ENCODE peak calls at places on chromosomes 4 and X, in six cellular contexts. T is neural crest cell; K is activated CD8-positive, alpha-beta T cell treated with anti-CD3 and anti-CD28 coated beads, Interleukin-2, amount 10 ng/mL, durations not matched to agents 7 days and 5 days; J is T-helper 2 cell treated with Interferon-gamma antibody and Interleukin-4, amounts not matched to agents 5 μg/mL and 100 μg/mL, for 36 hours; S is EL; A is DMS153. H is an unnamed sample.

GRCh38 chr4:17517664-17518063 is 2.7 kb downstream of the CLRN2 start:
- DNase-seq in K (no peak), T (no peak), J (no peak), S (no peak), A (no peak), H (no peak)

GRCh38 chr4:256492-256891 is 48.8 kb downstream of the ZNF732 start:
- DNase-seq in J (no peak), A (no peak), T (no peak), K (no peak), S (no peak), H (no peak)

GRCh38 chr4:86564795-86565194 is 29.3 kb upstream of the PTPN13 start:
- DNase-seq in T (no peak), J (no peak), S (no peak), A (no peak), K (no peak), H (no peak)

GRCh38 chr4:118373614-118374255 is 20.9 kb upstream of the PRSS12 start:
- DNase-seq in T (no peak), A (no peak), J (no peak), S (peak; percentile 73), K (no peak), H (no peak)

GRCh38 chr4:98686046-98686385 is 27.6 kb upstream of the TSPAN5 start:
- DNase-seq in A (no peak), J (no peak), K (no peak), T (no peak), S (no peak), H (no peak)

GRCh38 chrX:68196939-68197791 is 236.1 kb downstream of the OPHN1 start:
- DNase-seq in J (no peak), T (peak; percentile 4), S (peak; percentile 39), A (no peak), K (peak; percentile 42), H (peak; percentile 71)

GRCh38 chr4:27176400-27176799 is 315.8 kb downstream of the STIM2 start:
- DNase-seq in S (peak; percentile 56), A (peak; percentile 24), K (no peak), J (no peak), T (no peak), H (no peak)

GRCh38 chr4:152961752-152962117 is 25.6 kb downstream of the FHDC1 start:
- DNase-seq in S (no peak), K (no peak), J (no peak), A (no peak), T (no peak), H (no peak)

GRCh38 chrX:140292961-140293360 is 211.9 kb downstream of the SOX3 start:
- DNase-seq in S (no peak), J (no peak), A (no peak), K (no peak), T (no peak), H (no peak)

GRCh38 chrX:78652971-78653822 is 5.9 kb downstream of the RTL3 start:
- DNase-seq in T (no peak), K (peak; percentile 27), A (no peak), J (peak; percentile 6), S (peak; percentile 89), H (peak; percentile 48)

GRCh38 chr4:52853351-52853750 is 8.8 kb upstream of the RASL11B start:
- DNase-seq in A (no peak), S (peak; percentile 51), K (no peak), T (no peak), J (no peak), H (no peak)

GRCh38 chr4:80540785-80541469 is 205.4 kb downstream of the CFAP299 start:
- DNase-seq in K (no peak), T (no peak), A (no peak), S (no peak), J (no peak), H (no peak)